ENCODE peak calls at places on chromosomes 13 and 19, in seven cellular contexts. V is fibroblast of mammary gland; R is lower leg skin; E is PC-3; W is CD4-positive, alpha-beta T cell; P is activated effector memory CD4-positive, alpha-beta T cell treated with anti-CD3 and anti-CD28 coated beads, Interleukin-2, amount 50 U/mL, for 16 hours; Y is effector memory CD8-positive, alpha-beta T cell. U is an unnamed sample.

GRCh38 chr13:43411741-43412140 is 375.0 kb downstream of the ENOX1 start:
- DNase-seq in V (no peak), R (no peak), E (no peak), W (no peak), P (no peak), Y (no peak), U (no peak)

GRCh38 chr19:48772503-48772953 is 17.2 kb downstream of the FGF21 start:
- DNase-seq in V (peak), R (peak), E (no peak), W (no peak), P (no peak), Y (no peak), U (no peak)

GRCh38 chr19:17325881-17326594 is 8.6 kb downstream of the ANO8 start:
- DNase-seq in V (peak), R (no peak), E (no peak), W (no peak), P (no peak), Y (no peak), U (no peak)

GRCh38 chr19:45463241-45463640 is 4.6 kb upstream of the FOSB start:
- DNase-seq in V (no peak), R (no peak), E (no peak), W (no peak), P (no peak), Y (no peak), U (no peak)

GRCh38 chr19:17579523-17580244 is 24.2 kb downstream of the COLGALT1 start:
- DNase-seq in V (peak), R (peak), E (peak), W (no peak), P (no peak), Y (no peak), U (peak)

GRCh38 chr13:96730676-96731075 is 263.6 kb downstream of the OXGR1 start:
- DNase-seq in V (no peak), R (no peak), E (no peak), W (no peak), P (no peak), Y (no peak), U (no peak)

GRCh38 chr19:38360351-38360750 is 14.0 kb upstream of the PSMD8 start:
- DNase-seq in V (no peak), R (no peak), E (no peak), W (no peak), P (no peak), Y (no peak), U (no peak)

GRCh38 chr19:18741566-18742121 is 49.5 kb downstream of the COMP start:
- DNase-seq in V (no peak), R (no peak), E (peak), W (no peak), P (no peak), Y (no peak), U (no peak)

GRCh38 chr19:49443366-49444099 is 2.2 kb upstream of the SLC17A7 start:
- DNase-seq in V (peak), R (peak), E (peak), W (peak), P (peak), Y (peak), U (peak)

GRCh38 chr13:113882266-113882627 is 18.4 kb upstream of the GAS6 start:
- DNase-seq in V (no peak), R (peak), E (no peak), W (no peak), P (no peak), Y (no peak), U (no peak)

GRCh38 chr13:23067129-23067528 is 113.7 kb upstream of the SGCG start:
- DNase-seq in V (no peak), R (no peak), E (no peak), W (no peak), P (no peak), Y (no peak), U (no peak)

GRCh38 chr13:20796791-20797513 is 23.2 kb upstream of the EEF1AKMT1 start:
- DNase-seq in V (peak), R (no peak), E (peak), W (no peak), P (no peak), Y (no peak), U (no peak)

GRCh38 chr19:21202865-21203494 is 61.1 kb downstream of the ZNF431 start:
- DNase-seq in V (peak), R (no peak), E (peak), W (no peak), P (no peak), Y (peak), U (peak)

GRCh38 chr19:51407631-51408131 is 9.8 kb downstream of the SIGLEC10 start:
- DNase-seq in V (peak), R (no peak), E (peak), W (no peak), P (peak), Y (peak), U (peak)

GRCh38 chr13:95106562-95106961 is 194.7 kb downstream of the ABCC4 start:
- DNase-seq in V (peak), R (no peak), E (no peak), W (no peak), P (no peak), Y (no peak), U (no peak)

GRCh38 chr19:43914051-43914450 is 21.0 kb downstream of the ZNF45 start:
- DNase-seq in V (peak), R (no peak), E (no peak), W (no peak), P (no peak), Y (no peak), U (no peak)

GRCh38 chr19:44308011-44308410 is 3.2 kb upstream of the ZNF235 start:
- DNase-seq in V (peak), R (no peak), E (peak), W (no peak), P (no peak), Y (no peak), U (no peak)

GRCh38 chr19:43779147-43779819 is 1.5 kb downstream of the KCNN4 start:
- DNase-seq in V (no peak), R (no peak), E (no peak), W (no peak), P (no peak), Y (no peak), U (no peak)

GRCh38 chr13:101157261-101157660 is 259.0 kb downstream of the NALCN start:
- DNase-seq in V (no peak), R (no peak), E (no peak), W (no peak), P (no peak), Y (no peak), U (no peak)

GRCh38 chr19:48966541-48967345 is 1.6 kb downstream of the FTL start:
- DNase-seq in V (no peak), R (no peak), E (no peak), W (no peak), P (no peak), Y (no peak), U (no peak)

GRCh38 chr13:78764665-78765064 is 105.7 kb upstream of the OBI1 start:
- DNase-seq in V (no peak), R (no peak), E (no peak), W (no peak), P (no peak), Y (no peak), U (no peak)

GRCh38 chr13:93635687-93636086 is 409.1 kb downstream of the GPC6 start:
- DNase-seq in V (peak), R (no peak), E (no peak), W (no peak), P (no peak), Y (no peak), U (no peak)

GRCh38 chr13:111049791-111050538 is 65.1 kb upstream of the ARHGEF7 start:
- DNase-seq in V (peak), R (no peak), E (peak), W (no peak), P (no peak), Y (no peak), U (peak)

GRCh38 chr13:103638706-103639105 is 572.5 kb upstream of the SLC10A2 start:
- DNase-seq in V (no peak), R (no peak), E (no peak), W (no peak), P (no peak), Y (no peak), U (no peak)

GRCh38 chr13:30898721-30899188 is 7.3 kb upstream of the MEDAG start:
- DNase-seq in V (peak), R (peak), E (peak), W (no peak), P (no peak), Y (no peak), U (peak)

GRCh38 chr13:108835082-108835481 is 205.7 kb downstream of the MYO16 start:
- DNase-seq in V (no peak), R (no peak), E (no peak), W (no peak), P (no peak), Y (no peak), U (no peak)

GRCh38 chr19:41264581-41265375 is 606 bp downstream of the HNRNPUL1 start:
- DNase-seq in V (peak), R (peak), E (peak), W (peak), P (peak), Y (peak), U (peak)

GRCh38 chr13:50248537-50249521 is 233.6 kb downstream of the KCNRG start:
- DNase-seq in V (no peak), R (no peak), E (no peak), W (no peak), P (no peak), Y (no peak), U (no peak)

GRCh38 chr19:1470864-1471513 is 8.0 kb downstream of the C19orf25 start:
- DNase-seq in V (no peak), R (no peak), E (peak), W (no peak), P (no peak), Y (no peak), U (no peak)

GRCh38 chr19:13492128-13492527 is 14.2 kb downstream of the CACNA1A start:
- DNase-seq in V (peak), R (no peak), E (peak), W (no peak), P (no peak), Y (no peak), U (peak)

GRCh38 chr13:41492432-41493267 is 35.3 kb downstream of the RGCC start:
- DNase-seq in V (no peak), R (no peak), E (no peak), W (no peak), P (no peak), Y (peak), U (no peak)

GRCh38 chr19:54336893-54337857 is 1.8 kb downstream of the LILRA4 start:
- DNase-seq in V (no peak), R (no peak), E (no peak), W (no peak), P (no peak), Y (no peak), U (no peak)

GRCh38 chr19:38194061-38194701 is 29.8 kb downstream of the DPF1 start:
- DNase-seq in V (no peak), R (no peak), E (peak), W (no peak), P (no peak), Y (no peak), U (no peak)